ENCODE peak calls at places on chromosomes 11 and 22, in seven cellular contexts. S, U, D, W, N, B and E are unnamed samples.

GRCh38 chr22:19875061-19875530 is 20.4 kb upstream of the GNB1L start:
- DNase-seq in D (no peak), B (no peak), U (no peak), S (peak; percentile 10), W (no peak), N (peak; percentile 65), E (no peak)

GRCh38 chr11:65695459-65696241 is 16.4 kb upstream of the KAT5 start:
- DNase-seq in S (peak; percentile 82), N (no peak), U (no peak), W (no peak), B (no peak), D (no peak), E (no peak)

GRCh38 chr11:17439316-17439782 is 37.3 kb downstream of the ABCC8 start:
- DNase-seq in B (no peak), W (peak; percentile 68), N (no peak), S (peak; percentile 35), U (no peak), D (no peak), E (no peak)

GRCh38 chr22:24521791-24522245 is 26.7 kb downstream of the UPB1 start:
- DNase-seq in S (peak; percentile 83), N (no peak), U (no peak), D (no peak), W (peak; percentile 71), B (no peak), E (peak; percentile 76)

GRCh38 chr11:126462422-126462821 is 106.9 kb downstream of the ST3GAL4 start:
- DNase-seq in U (no peak), W (no peak), N (no peak), B (no peak), S (no peak), D (no peak), E (no peak)

GRCh38 chr22:22871536-22872278 is 15.9 kb upstream of the IGLL5 start:
- DNase-seq in W (no peak), B (no peak), U (no peak), N (no peak), S (no peak), D (no peak), E (no peak)

GRCh38 chr11:66743271-66743968 is 14.4 kb upstream of the SPTBN2 start:
- DNase-seq in B (no peak), U (no peak), N (no peak), S (peak; percentile 70), D (no peak), W (peak; percentile 87), E (no peak)

GRCh38 chr11:69908511-69909220 is 89.5 kb upstream of the FGF3 start:
- DNase-seq in U (no peak), S (no peak), B (no peak), D (no peak), W (no peak), N (no peak), E (no peak)

GRCh38 chr22:44538071-44538470 is 40.0 kb upstream of the RTL6 start:
- DNase-seq in B (no peak), N (no peak), S (no peak), W (peak; percentile 21), U (peak; percentile 33), D (no peak), E (no peak)

GRCh38 chr22:38240734-38241252 is 32.0 kb downstream of the TMEM184B start:
- DNase-seq in U (no peak), S (peak; percentile 74), W (peak; percentile 73), N (no peak), D (peak; percentile 56), B (no peak), E (no peak)

GRCh38 chr11:18394928-18395734 is 768 bp downstream of the LDHA start:
- DNase-seq in W (peak; percentile 21), D (no peak), U (no peak), N (no peak), S (peak; percentile 32), B (peak; percentile 18), E (no peak)

GRCh38 chr22:37148031-37148651 is 1.6 kb downstream of the IL2RB start:
- DNase-seq in W (no peak), U (no peak), S (no peak), D (no peak), N (no peak), B (no peak), E (no peak)

GRCh38 chr11:130798280-130798679 is 118.0 kb downstream of the SNX19 start:
- DNase-seq in S (no peak), N (no peak), U (peak; percentile 93), B (no peak), D (peak; percentile 69), W (peak; percentile 18), E (no peak)

GRCh38 chr11:12330491-12331231 is 46.7 kb upstream of the PARVA start:
- DNase-seq in U (no peak), N (no peak), B (no peak), S (peak; percentile 19), D (no peak), W (no peak), E (no peak)

GRCh38 chr11:85673422-85673821 is 8.5 kb upstream of the CREBZF start:
- DNase-seq in S (no peak), W (no peak), U (no peak), N (no peak), D (no peak), B (no peak), E (no peak)

DNA sequence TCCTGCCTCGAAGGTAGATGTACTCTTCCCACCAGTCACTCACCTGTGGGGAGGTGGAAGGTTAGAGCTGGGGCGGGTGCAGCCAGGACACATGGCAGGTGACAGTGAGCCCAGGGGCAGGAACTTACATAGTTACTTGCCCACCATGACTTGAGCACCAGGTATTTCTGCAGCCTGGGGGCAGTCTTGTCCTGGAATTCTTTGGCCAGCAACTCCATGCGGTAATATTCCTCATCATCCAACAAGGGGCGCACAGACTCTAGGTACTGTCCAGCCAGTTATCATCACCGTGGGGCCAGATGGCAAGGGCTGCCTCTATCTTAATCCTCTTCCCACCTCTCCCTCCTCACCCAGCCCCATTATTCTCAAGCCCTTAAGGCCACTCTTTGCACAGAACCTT is 2.2 kb downstream of the CPT1B start:
- DNase-seq in S (no peak), N (no peak), W (peak; percentile 69), U (no peak), B (no peak), D (no peak), E (peak; percentile 49)
- TF ChIP-seq CTCF in S (peak; percentile 27), N (no peak), W (no peak), U (peak; percentile 22), B (no peak), D (peak; percentile 42), E (peak; percentile 68)

GRCh38 chr11:2208691-2209369 is 37.2 kb upstream of the TH start:
- DNase-seq in W (peak; percentile 38), N (peak; percentile 62), D (no peak), B (no peak), U (no peak), S (peak; percentile 75), E (no peak)
- TF ChIP-seq CTCF in W (no peak), N (no peak), D (no peak), B (no peak), U (no peak), S (peak; percentile 57), E (no peak)

GRCh38 chr22:27032121-27032761 is 374.9 kb downstream of the MIAT start:
- DNase-seq in U (no peak), S (peak; percentile 46), D (no peak), B (no peak), W (no peak), N (peak; percentile 71), E (no peak)
- TF ChIP-seq CTCF in U (no peak), S (no peak), D (peak; percentile 33), B (no peak), W (no peak), N (no peak), E (peak; percentile 16)

DNA sequence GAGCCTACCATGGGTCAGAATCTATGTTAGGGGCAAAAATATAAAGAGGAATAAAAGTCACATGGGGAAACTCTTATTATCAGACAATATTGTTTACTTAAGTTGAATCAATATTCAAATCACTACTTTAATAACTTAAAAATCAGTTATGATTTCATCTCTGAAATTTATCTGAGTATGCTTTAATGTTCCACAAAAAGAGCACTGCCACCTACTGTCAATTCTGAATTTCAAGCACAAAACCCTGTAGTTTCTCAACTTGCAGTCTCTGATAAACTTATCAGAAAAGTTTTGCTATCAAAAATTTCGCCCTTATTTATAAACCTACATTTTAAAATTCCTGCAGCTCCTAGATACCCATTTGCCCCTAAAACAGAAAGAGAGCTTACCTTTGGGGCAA is 47.3 kb downstream of the RDX start:
- DNase-seq in S (no peak), W (no peak), N (no peak), B (no peak), U (no peak), D (no peak), E (no peak)
- TF ChIP-seq CTCF in S (peak; percentile 14), W (peak; percentile 45), N (no peak), B (peak; percentile 13), U (peak; percentile 21), D (peak; percentile 37), E (peak; percentile 25)

GRCh38 chr11:132409591-132410375 is 1039.4 kb downstream of the NTM start:
- DNase-seq in S (no peak), D (no peak), B (no peak), N (no peak), U (no peak), W (no peak), E (no peak)

GRCh38 chr11:132408877-132409276 is 1038.5 kb downstream of the NTM start:
- DNase-seq in S (no peak), D (no peak), N (no peak), W (no peak), B (no peak), U (no peak), E (no peak)

GRCh38 chr11:132410383-132410782 is 1040.0 kb downstream of the NTM start:
- DNase-seq in S (no peak), B (no peak), D (no peak), U (no peak), N (no peak), W (no peak), E (no peak)

GRCh38 chr11:132402056-132402684 is 1031.8 kb downstream of the NTM start:
- DNase-seq in N (no peak), D (peak; percentile 29), W (peak; percentile 0), U (peak; percentile 26), B (no peak), S (no peak), E (no peak)

DNA sequence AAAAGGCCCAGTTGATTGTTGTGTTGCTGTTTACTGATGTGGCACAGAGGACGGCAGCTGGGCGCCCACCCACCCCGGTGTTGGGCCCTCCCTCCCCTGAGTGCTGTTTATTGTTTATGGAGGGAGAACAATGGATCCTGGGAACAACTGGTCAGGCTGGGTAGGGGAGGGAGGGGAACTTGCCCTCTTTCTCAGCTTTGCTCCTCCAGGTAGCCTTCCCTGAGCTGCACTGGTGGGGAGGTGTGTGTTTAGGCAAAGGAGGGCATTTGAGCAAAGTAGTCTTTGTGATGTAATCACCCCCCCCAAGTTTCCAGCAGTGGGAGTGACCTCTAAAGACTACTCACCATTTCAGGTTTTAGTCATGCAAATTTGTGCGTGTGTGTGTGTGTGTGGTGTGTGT is 1035.3 kb downstream of the NTM start:
- DNase-seq in D (no peak), N (no peak), S (no peak), B (no peak), W (no peak), U (no peak), E (no peak)
- TF ChIP-seq CTCF in D (no peak), N (no peak), S (no peak), B (no peak), W (no peak), U (no peak), E (no peak)

GRCh38 chr11:37527545-37527944 is 929.5 kb upstream of the RAG2 start:
- DNase-seq in N (no peak), W (no peak), U (no peak), D (no peak), B (no peak), S (no peak), E (no peak)

GRCh38 chr11:37525336-37525735 is 927.3 kb upstream of the RAG2 start:
- DNase-seq in N (no peak), S (no peak), W (no peak), D (no peak), B (no peak), U (no peak), E (no peak)
- TF ChIP-seq CTCF in N (no peak), S (no peak), W (no peak), D (peak; percentile 47), B (no peak), U (peak; percentile 16), E (no peak)